ENCODE peak calls at places on chromosomes 1 and 21, in ten cellular contexts. L, F, G, R, H, X, S, P, M and Z are unnamed samples.

GRCh38 chr1:85149805-85150204 is 51.0 kb downstream of the SYDE2 start:
- DNase-seq in L (no peak), F (no peak), G (no peak), R (no peak), H (peak; percentile 6), X (no peak), S (no peak), P (no peak), M (no peak), Z (no peak)

GRCh38 chr1:31444725-31445448 is 31.9 kb downstream of the SERINC2 start:
- DNase-seq in L (no peak), F (no peak), G (no peak), R (peak; percentile 60), H (no peak), X (no peak), S (no peak), P (no peak), M (no peak), Z (no peak)

GRCh38 chr1:53366901-53367502 is 39.1 kb upstream of the LRP8 start:
- DNase-seq in L (no peak), F (no peak), G (no peak), R (no peak), H (no peak), X (no peak), S (no peak), P (no peak), M (peak; percentile 10), Z (no peak)

GRCh38 chr1:160432371-160432786 is 32.0 kb downstream of the VANGL2 start:
- DNase-seq in L (no peak), F (no peak), G (no peak), R (no peak), H (no peak), X (no peak), S (no peak), P (no peak), M (no peak), Z (no peak)

GRCh38 chr1:109547412-109548320 is 749 bp upstream of the GNAI3 start:
- DNase-seq in L (peak; percentile 43), F (peak; percentile 21), G (no peak), R (peak; percentile 46), H (peak; percentile 41), X (peak; percentile 11), S (peak; percentile 63), P (peak; percentile 10), M (no peak), Z (no peak)

GRCh38 chr1:62285440-62285839 is 33.8 kb downstream of the KANK4 start:
- DNase-seq in L (no peak), F (no peak), G (no peak), R (no peak), H (no peak), X (no peak), S (no peak), P (no peak), M (no peak), Z (no peak)

GRCh38 chr1:3174487-3175247 is 105.7 kb downstream of the PRDM16 start:
- DNase-seq in L (peak; percentile 56), F (peak; percentile 82), G (no peak), R (peak; percentile 50), H (no peak), X (no peak), S (no peak), P (no peak), M (peak; percentile 87), Z (no peak)

GRCh38 chr1:37456614-37457013 is 17.8 kb upstream of the ZC3H12A start:
- DNase-seq in L (no peak), F (no peak), G (no peak), R (no peak), H (no peak), X (no peak), S (no peak), P (no peak), M (no peak), Z (no peak)

GRCh38 chr1:159005676-159006075 is 4.0 kb upstream of the IFI16 start:
- DNase-seq in L (no peak), F (peak; percentile 81), G (peak; percentile 20), R (no peak), H (peak; percentile 18), X (no peak), S (peak; percentile 89), P (no peak), M (no peak), Z (no peak)

GRCh38 chr21:15122241-15122640 is 57.4 kb upstream of the NRIP1 start:
- DNase-seq in L (no peak), F (no peak), G (peak; percentile 52), R (peak; percentile 66), H (no peak), X (no peak), S (no peak), P (no peak), M (no peak), Z (no peak)

DNA sequence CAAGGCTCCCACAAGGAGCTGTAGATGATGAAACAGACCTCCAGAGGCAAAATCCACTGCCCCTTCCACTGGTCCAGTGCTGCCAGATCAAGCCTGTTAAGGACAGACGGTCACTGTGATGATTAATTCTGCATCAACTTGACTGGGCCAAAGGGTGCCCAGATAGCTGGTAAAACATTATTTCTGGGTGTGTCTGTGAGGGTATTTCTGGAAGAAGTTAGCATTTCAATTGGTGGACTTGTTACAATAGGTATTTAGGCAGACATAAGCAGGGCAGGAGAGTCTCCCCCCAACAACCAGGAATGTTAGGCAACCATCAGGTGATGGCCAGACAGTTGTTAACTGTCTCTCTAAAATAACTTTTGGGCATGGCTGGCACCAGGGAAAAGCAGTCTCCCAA is 40.9 kb upstream of the GALNT2 start:
- DNase-seq in L (no peak), F (no peak), G (no peak), R (no peak), H (no peak), X (no peak), S (no peak), P (no peak), M (no peak), Z (no peak)
- H3K36me3 ChIP-seq in L (no peaks in the 10 kb centered on the region), F (no peaks in the 10 kb centered on the region), G (no peaks in the 10 kb centered on the region), R (no peaks in the 10 kb centered on the region), H (no peaks in the 10 kb centered on the region), X (no peaks in the 10 kb centered on the region), S (no peaks in the 10 kb centered on the region), P (no peaks in the 10 kb centered on the region), M (no peaks in the 10 kb centered on the region), Z (no peaks in the 10 kb centered on the region)

GRCh38 chr1:157819886-157820285 is at the start of gene FCRL1:
- DNase-seq in L (no peak), F (no peak), G (no peak), R (no peak), H (no peak), X (no peak), S (no peak), P (no peak), M (no peak), Z (no peak)

GRCh38 chr1:157819215-157819614 is 705 bp downstream of the FCRL1 start:
- DNase-seq in L (no peak), F (no peak), G (no peak), R (no peak), H (no peak), X (no peak), S (no peak), P (no peak), M (no peak), Z (no peak)

DNA sequence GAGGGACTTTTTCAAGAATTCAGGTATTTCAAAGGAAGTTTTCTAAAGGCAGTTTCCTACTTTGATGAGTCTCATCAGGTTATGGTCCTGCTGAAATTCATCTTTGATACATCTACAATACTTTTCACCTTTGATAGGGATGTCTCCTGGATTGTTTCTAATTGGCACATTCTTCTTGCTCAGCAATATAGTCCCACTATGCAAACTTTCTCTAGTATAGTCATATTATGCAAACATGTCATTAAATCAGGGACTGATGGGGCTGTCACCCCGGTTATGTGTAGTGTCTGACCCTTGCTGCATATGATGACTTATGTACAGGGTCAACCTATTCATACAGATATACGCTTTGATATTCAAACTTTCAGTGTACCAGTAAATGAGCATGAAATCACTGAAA is 379 bp upstream of the FCRL1 start:
- DNase-seq in L (no peak), F (no peak), G (no peak), R (no peak), H (no peak), X (no peak), S (no peak), P (no peak), M (no peak), Z (no peak)
- H3K4me3 ChIP-seq in L (no peak overlapping the region), F (no peak overlapping the region), G (no peak overlapping the region), R (no peak overlapping the region), H (no peak overlapping the region), X (no peak overlapping the region), S (no peak overlapping the region), P (no peak overlapping the region), M (no peak overlapping the region), Z (no peak overlapping the region)

DNA sequence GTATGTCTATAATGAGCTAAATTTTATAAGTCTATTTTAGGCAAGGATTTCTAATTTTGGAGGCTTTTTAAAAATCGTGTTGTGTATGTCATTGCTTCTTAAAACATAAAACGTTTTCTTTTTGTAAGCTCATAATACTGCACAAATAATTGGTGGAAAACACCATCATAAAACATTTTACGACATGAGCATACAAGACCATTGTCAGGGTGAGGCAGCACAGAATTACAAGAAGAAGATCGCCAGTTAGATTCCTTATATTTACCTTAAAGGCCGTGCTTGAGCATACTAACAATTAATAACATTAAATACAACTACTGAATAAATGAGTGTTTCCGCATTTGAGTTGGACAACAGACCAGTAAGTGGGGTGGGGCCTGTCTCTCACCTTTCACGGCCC is 19.1 kb upstream of the LMX1A start:
- DNase-seq in L (no peak), F (no peak), G (no peak), R (no peak), H (no peak), X (no peak), S (no peak), P (no peak), M (no peak), Z (no peak)
- H3K27ac ChIP-seq in L (peak overlapping the region; percentile 94), F (no peak overlapping the region), G (no peak overlapping the region), R (peak overlapping the region; percentile 35), H (no peak overlapping the region), X (no peak overlapping the region), S (peak overlapping the region; percentile 2), P (no peak overlapping the region), M (peak overlapping the region; percentile 57), Z (no peak overlapping the region)

GRCh38 chr1:87591492-87591891 is 262.8 kb downstream of the LMO4 start:
- DNase-seq in L (no peak), F (no peak), G (no peak), R (no peak), H (no peak), X (no peak), S (no peak), P (no peak), M (no peak), Z (no peak)

GRCh38 chr1:87592156-87592555 is 263.5 kb downstream of the LMO4 start:
- DNase-seq in L (no peak), F (no peak), G (no peak), R (no peak), H (no peak), X (no peak), S (no peak), P (peak; percentile 18), M (no peak), Z (no peak)

GRCh38 chr1:87594736-87595383 is 266.2 kb downstream of the LMO4 start:
- DNase-seq in L (no peak), F (no peak), G (no peak), R (no peak), H (peak; percentile 68), X (no peak), S (no peak), P (peak; percentile 29), M (no peak), Z (no peak)

GRCh38 chr1:87598429-87598828 is 269.7 kb downstream of the LMO4 start:
- DNase-seq in L (no peak), F (no peak), G (no peak), R (no peak), H (no peak), X (no peak), S (peak; percentile 91), P (no peak), M (no peak), Z (no peak)

GRCh38 chr1:87595384-87595781 is 266.7 kb downstream of the LMO4 start:
- DNase-seq in L (no peak), F (no peak), G (no peak), R (no peak), H (no peak), X (no peak), S (no peak), P (no peak), M (no peak), Z (no peak)
- H3K36me3 ChIP-seq in L (no peaks in the 10 kb centered on the region), F (no peaks in the 10 kb centered on the region), G (no peaks in the 10 kb centered on the region), R (no peaks in the 10 kb centered on the region), H (no peaks in the 10 kb centered on the region), X (no peaks in the 10 kb centered on the region), S (no peaks in the 10 kb centered on the region), P (no peaks in the 10 kb centered on the region), M (no peaks in the 10 kb centered on the region), Z (no peaks in the 10 kb centered on the region)